ENCODE peak calls at places on chromosomes 4 and X, in nine cellular contexts. H, A, D, Z, V, I, N, T and E are unnamed samples.

GRCh38 chrX:110145854-110146253 is 142.9 kb downstream of the TMEM164 start:
- DNase-seq in H (peak), I (peak), V (peak), D (peak), T (peak), Z (no peak), N (no peak), A (peak), E (peak)

GRCh38 chrX:154374361-154375155 is at the start of gene FLNA:
- DNase-seq in H (peak), V (peak), A (peak), T (peak), D (peak), Z (no peak), N (peak), I (peak), E (no peak)

GRCh38 chrX:113675278-113675677 is 834.6 kb upstream of the AMOT start:
- DNase-seq in H (no peak), I (no peak), D (peak), N (no peak), V (no peak), T (no peak), A (no peak), Z (no peak), E (no peak)

GRCh38 chrX:103779156-103779555 is 2.5 kb downstream of the PLP1 start:
- DNase-seq in N (peak), T (no peak), H (no peak), V (peak), I (no peak), D (peak), Z (no peak), A (no peak), E (no peak)

GRCh38 chr4:103375278-103375677 is 177.1 kb upstream of the CENPE start:
- DNase-seq in Z (peak), T (peak), H (no peak), V (no peak), D (peak), A (no peak), N (no peak), I (no peak), E (no peak)

GRCh38 chr4:101762025-101762424 is 28.5 kb upstream of the BANK1 start:
- DNase-seq in D (no peak), N (no peak), V (no peak), I (no peak), A (no peak), Z (no peak), T (no peak), H (no peak), E (no peak)

GRCh38 chr4:48139688-48140087 is 5.6 kb upstream of the TXK start:
- DNase-seq in N (no peak), Z (no peak), V (no peak), A (peak), T (peak), I (no peak), D (peak), H (no peak), E (no peak)

GRCh38 chr4:84952776-84953175 is 13.7 kb downstream of the WDFY3 start:
- DNase-seq in D (no peak), A (no peak), N (no peak), T (no peak), Z (no peak), V (no peak), H (no peak), I (no peak), E (no peak)

GRCh38 chr4:182828678-182829025 is 88.5 kb downstream of the DCTD start:
- DNase-seq in N (peak), T (peak), D (no peak), H (no peak), Z (no peak), V (no peak), I (peak), A (no peak), E (no peak)

GRCh38 chr4:173014113-173014558 is 154.5 kb upstream of the GALNT7 start:
- DNase-seq in A (no peak), V (peak), Z (no peak), N (peak), D (peak), T (peak), H (peak), I (peak), E (peak)

GRCh38 chrX:28520786-28521185 is 66.5 kb upstream of the IL1RAPL1 start:
- DNase-seq in I (no peak), V (no peak), T (no peak), D (no peak), A (no peak), N (no peak), H (no peak), Z (no peak), E (no peak)

GRCh38 chr4:186472948-186473347 is 82.4 kb downstream of the MTNR1A start:
- DNase-seq in Z (peak), A (peak), I (peak), T (peak), N (peak), D (peak), H (peak), V (peak), E (peak)

GRCh38 chr4:55973650-55974049 is 24.9 kb downstream of the CEP135 start:
- DNase-seq in A (no peak), V (no peak), H (no peak), Z (no peak), N (no peak), D (no peak), I (peak), T (no peak), E (no peak)

GRCh38 chr4:52622564-52622963 is 36.5 kb downstream of the USP46 start:
- DNase-seq in T (no peak), V (no peak), N (no peak), H (no peak), I (no peak), A (no peak), D (no peak), Z (no peak), E (no peak)

DNA sequence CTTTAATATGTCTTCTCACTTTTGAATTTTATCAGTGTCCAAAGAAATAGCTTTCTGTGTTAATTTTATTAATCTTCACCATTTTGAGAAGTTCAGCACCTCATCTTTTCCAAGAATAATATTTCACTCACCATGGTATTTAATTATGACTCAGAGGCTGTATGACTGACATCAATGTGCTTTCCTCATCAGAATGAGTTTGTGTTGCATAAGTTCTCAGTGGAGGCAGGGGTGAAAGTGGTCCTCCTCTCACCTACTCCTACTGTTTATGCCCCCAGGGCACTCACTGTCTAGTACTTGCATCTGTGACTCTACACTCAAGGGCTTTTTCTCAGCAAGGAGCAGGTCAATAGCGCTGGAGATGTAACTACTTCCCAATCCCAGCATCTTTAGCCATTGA is 905.3 kb upstream of the INTU start:
- DNase-seq in D (peak), Z (no peak), H (no peak), V (no peak), T (no peak), A (no peak), I (no peak), N (no peak), E (no peak)
- H3K4me2 ChIP-seq in D (no peak), Z (no peak), H (no peak), V (no peak), T (no peak), A (no peak), I (no peak), N (no peak), E (no peak)

GRCh38 chr4:37754410-37755185 is 68.4 kb upstream of the RELL1 start:
- DNase-seq in V (no peak), T (no peak), H (peak), D (no peak), N (no peak), I (no peak), A (no peak), Z (no peak), E (no peak)
- H2AFZ ChIP-seq in V (no peak), T (peak), H (no peak), D (no peak), N (peak), I (peak), A (no peak), Z (no peak), E (peak)

GRCh38 chr4:11910780-11911179 is 482.1 kb upstream of the HS3ST1 start:
- DNase-seq in A (no peak), N (no peak), V (no peak), H (no peak), T (no peak), I (no peak), Z (no peak), D (no peak), E (no peak)

GRCh38 chr4:11914406-11914805 is 485.7 kb upstream of the HS3ST1 start:
- DNase-seq in V (no peak), D (no peak), H (no peak), N (peak), I (peak), A (no peak), Z (no peak), T (no peak), E (no peak)

GRCh38 chr4:11908712-11909111 is 480.0 kb upstream of the HS3ST1 start:
- DNase-seq in I (no peak), T (peak), Z (no peak), D (no peak), V (no peak), A (no peak), H (no peak), N (no peak), E (no peak)

GRCh38 chr4:11908205-11908604 is 479.5 kb upstream of the HS3ST1 start:
- DNase-seq in Z (no peak), T (no peak), H (no peak), N (no peak), I (peak), A (no peak), D (no peak), V (no peak), E (no peak)

DNA sequence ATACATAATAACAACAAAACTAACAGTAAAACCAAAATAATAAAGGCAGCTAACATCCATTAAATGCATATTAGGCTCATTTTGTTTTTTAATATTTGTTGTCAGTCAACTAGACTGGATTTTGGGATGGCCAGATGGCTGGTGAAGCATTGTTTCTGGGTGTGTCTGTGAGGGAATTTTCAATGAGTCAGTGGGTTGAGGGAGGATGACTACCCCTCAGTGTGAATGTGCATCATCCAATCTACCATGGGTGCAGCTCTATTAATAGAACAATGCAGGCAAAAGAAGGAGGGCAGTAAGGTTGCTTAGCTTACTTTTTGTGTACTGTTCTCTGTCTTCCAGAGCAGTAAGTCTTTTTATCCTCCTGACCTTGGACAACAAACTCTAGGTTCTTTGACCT is 484.2 kb upstream of the HS3ST1 start:
- DNase-seq in A (no peak), T (peak), D (no peak), Z (peak), N (no peak), H (no peak), I (no peak), V (no peak), E (no peak)
- TF ChIP-seq EZH2phosphoT487 in A (no peak), T (no peak), D (no peak), Z (no peak), N (no peak), H (no peak), I (no peak), V (no peak), E (no peak)

GRCh38 chr4:76754439-76754838 is 143.5 kb downstream of the SOWAHB start:
- DNase-seq in N (no peak), I (no peak), V (no peak), Z (no peak), H (no peak), D (no peak), T (no peak), A (no peak), E (no peak)

GRCh38 chr4:76752911-76753494 is 144.9 kb downstream of the SOWAHB start:
- DNase-seq in Z (peak), D (peak), I (no peak), A (no peak), N (no peak), T (peak), V (peak), H (peak), E (no peak)

GRCh38 chr4:76755756-76756155 is 142.2 kb downstream of the SOWAHB start:
- DNase-seq in D (no peak), T (no peak), N (no peak), I (no peak), Z (no peak), H (no peak), V (no peak), A (no peak), E (no peak)

GRCh38 chr4:76751612-76752343 is 146.2 kb downstream of the SOWAHB start:
- DNase-seq in A (no peak), I (no peak), Z (no peak), N (no peak), V (no peak), T (no peak), H (no peak), D (no peak), E (no peak)

GRCh38 chr4:76753814-76754213 is 144.1 kb downstream of the SOWAHB start:
- DNase-seq in V (no peak), Z (no peak), D (peak), T (peak), A (no peak), I (no peak), N (no peak), H (peak), E (no peak)
- H3K4me2 ChIP-seq in V (peak), Z (peak), D (peak), T (peak), A (no peak), I (no peak), N (no peak), H (peak), E (no peak)

DNA sequence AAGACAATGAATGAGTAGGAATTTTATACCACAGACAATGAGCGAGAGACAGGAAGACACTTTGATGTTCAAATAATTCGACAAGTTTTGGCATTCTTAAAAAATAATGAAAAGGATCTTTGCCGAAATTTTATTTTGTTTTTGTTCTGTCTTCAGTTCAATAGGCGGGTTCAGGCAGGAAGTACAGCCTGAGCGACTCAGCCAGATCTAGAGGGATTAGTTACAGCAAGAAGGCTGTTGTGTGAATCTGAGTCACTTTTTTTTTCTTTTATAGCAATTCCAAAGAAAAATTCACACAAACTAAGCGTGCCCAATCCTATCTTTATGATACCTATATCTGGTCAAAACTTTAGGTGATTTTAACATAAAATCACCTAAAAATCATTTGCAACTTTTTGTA is 505.4 kb upstream of the FAM241A start:
- DNase-seq in T (peak), I (no peak), V (no peak), A (no peak), N (peak), Z (no peak), H (peak), D (peak), E (no peak)
- H2AFZ ChIP-seq in T (no peak), I (no peak), V (peak), A (no peak), N (no peak), Z (peak), H (no peak), D (peak), E (no peak)